ENCODE peak calls at places on chromosomes 1 and 21, in nine cellular contexts. J, D, T, Q, R, V, C, E and Y are unnamed samples. For H3K4me1, the result is how much of the 10 kb centered on the place peaks cover.

GRCh38 chr1:47643506-47644215 is 205.8 kb downstream of the FOXD2 start:
- DNase-seq in J (no peak), D (no peak), T (no peak), Q (no peak), R (no peak), V (no peak), C (no peak), E (no peak), Y (no peak)

GRCh38 chr1:16076003-16076870 is 2.8 kb upstream of the FAM131C start:
- DNase-seq in J (no peak), D (peak), T (no peak), Q (no peak), R (no peak), V (peak), C (no peak), E (peak), Y (no peak)

GRCh38 chr1:189970331-189971230 is 507.1 kb downstream of the BRINP3 start:
- DNase-seq in J (no peak), D (no peak), T (no peak), Q (no peak), R (no peak), V (no peak), C (no peak), E (no peak), Y (no peak)

GRCh38 chr21:45282283-45283018 is 5.2 kb downstream of the POFUT2 start:
- DNase-seq in J (no peak), D (no peak), T (no peak), Q (peak), R (peak), V (no peak), C (peak), E (no peak), Y (no peak)

GRCh38 chr1:226498690-226499008 is 49.9 kb upstream of the STUM start:
- DNase-seq in J (no peak), D (no peak), T (no peak), Q (no peak), R (no peak), V (no peak), C (no peak), E (no peak), Y (no peak)

GRCh38 chr1:210633140-210633539 is 304.4 kb downstream of the HHAT start:
- DNase-seq in J (no peak), D (no peak), T (no peak), Q (no peak), R (no peak), V (no peak), C (no peak), E (no peak), Y (no peak)

GRCh38 chr1:66944330-66945274 is 19.8 kb downstream of the MIER1 start:
- DNase-seq in J (peak), D (no peak), T (no peak), Q (no peak), R (no peak), V (peak), C (no peak), E (peak), Y (no peak)

GRCh38 chr1:80417651-80418050 is 1383.1 kb upstream of the ADGRL2 start:
- DNase-seq in J (no peak), D (no peak), T (no peak), Q (no peak), R (no peak), V (no peak), C (no peak), E (peak), Y (no peak)

GRCh38 chr1:33365560-33365997 is 44.7 kb upstream of the A3GALT2 start:
- DNase-seq in J (no peak), D (peak), T (no peak), Q (no peak), R (no peak), V (no peak), C (no peak), E (peak), Y (no peak)

GRCh38 chr1:160952129-160952510 is 2.5 kb downstream of the ITLN2 start:
- DNase-seq in J (no peak), D (no peak), T (no peak), Q (no peak), R (no peak), V (no peak), C (no peak), E (no peak), Y (no peak)

GRCh38 chr1:213287987-213288386 is 236.9 kb downstream of the RPS6KC1 start:
- DNase-seq in J (no peak), D (no peak), T (no peak), Q (no peak), R (no peak), V (no peak), C (no peak), E (no peak), Y (no peak)

GRCh38 chr1:164735315-164736052 is 176.5 kb downstream of the PBX1 start:
- DNase-seq in J (no peak), D (no peak), T (no peak), Q (no peak), R (no peak), V (peak), C (no peak), E (peak), Y (no peak)

GRCh38 chr1:235783148-235783776 is 83.4 kb downstream of the LYST start:
- DNase-seq in J (no peak), D (no peak), T (no peak), Q (no peak), R (no peak), V (peak), C (no peak), E (peak), Y (no peak)

GRCh38 chr1:36653850-36654249 is 171.1 kb upstream of the CSF3R start:
- DNase-seq in J (peak), D (no peak), T (no peak), Q (no peak), R (no peak), V (peak), C (no peak), E (peak), Y (peak)

GRCh38 chr1:247539214-247539613 is 3.0 kb upstream of the OR2C3 start:
- DNase-seq in J (no peak), D (no peak), T (no peak), Q (no peak), R (no peak), V (no peak), C (no peak), E (no peak), Y (no peak)

GRCh38 chr1:217627431-217627830 is 3.5 kb downstream of the GPATCH2 start:
- DNase-seq in J (peak), D (no peak), T (no peak), Q (no peak), R (no peak), V (no peak), C (no peak), E (no peak), Y (no peak)

GRCh38 chr1:171389176-171389575 is 75.2 kb downstream of the FMO4 start:
- DNase-seq in J (no peak), D (no peak), T (no peak), Q (no peak), R (no peak), V (no peak), C (no peak), E (peak), Y (no peak)

GRCh38 chr1:209652873-209653401 is 712 bp upstream of the LAMB3 start:
- DNase-seq in J (peak), D (peak), T (no peak), Q (peak), R (peak), V (peak), C (peak), E (peak), Y (peak)

GRCh38 chr1:151540982-151541377 is 871 bp downstream of the TUFT1 start:
- DNase-seq in J (peak), D (no peak), T (no peak), Q (no peak), R (no peak), V (no peak), C (no peak), E (no peak), Y (no peak)

GRCh38 chr1:68358439-68358838 is 91.3 kb downstream of the RPE65 start:
- DNase-seq in J (no peak), D (peak), T (no peak), Q (no peak), R (no peak), V (no peak), C (no peak), E (peak), Y (no peak)

GRCh38 chr1:204443871-204444581 is 32.4 kb upstream of the PPP1R15B start:
- DNase-seq in J (no peak), D (no peak), T (no peak), Q (no peak), R (no peak), V (no peak), C (no peak), E (no peak), Y (no peak)

GRCh38 chr1:150233359-150234308 is 2.3 kb downstream of the ANP32E start:
- DNase-seq in J (peak), D (no peak), T (no peak), Q (no peak), R (peak), V (peak), C (no peak), E (peak), Y (no peak)

GRCh38 chr1:15919316-15919715 is 56.6 kb downstream of the ZBTB17 start:
- DNase-seq in J (no peak), D (no peak), T (no peak), Q (no peak), R (no peak), V (no peak), C (no peak), E (peak), Y (no peak)

GRCh38 chr1:26900815-26901511 is 696 bp upstream of the GPATCH3 start:
- DNase-seq in J (no peak), D (no peak), T (no peak), Q (no peak), R (no peak), V (no peak), C (no peak), E (no peak), Y (no peak)

GRCh38 chr1:161801955-161802354 is 35.8 kb downstream of the ATF6 start:
- DNase-seq in J (no peak), D (no peak), T (no peak), Q (no peak), R (no peak), V (no peak), C (no peak), E (no peak), Y (no peak)

GRCh38 chr1:68207129-68207689 is 25.1 kb downstream of the WLS start:
- DNase-seq in J (no peak), D (no peak), T (no peak), Q (no peak), R (no peak), V (no peak), C (no peak), E (peak), Y (no peak)

GRCh38 chr1:94395748-94396309 is 22.4 kb upstream of the ABCD3 start:
- DNase-seq in J (no peak), D (no peak), T (no peak), Q (no peak), R (no peak), V (no peak), C (no peak), E (no peak), Y (no peak)

GRCh38 chr1:229844675-229845074 is 218.6 kb downstream of the URB2 start:
- DNase-seq in J (peak), D (no peak), T (no peak), Q (no peak), R (no peak), V (no peak), C (no peak), E (no peak), Y (peak)

GRCh38 chr1:177925006-177925405 is 44.9 kb downstream of the SEC16B start:
- DNase-seq in J (no peak), D (no peak), T (no peak), Q (no peak), R (no peak), V (no peak), C (no peak), E (peak), Y (no peak)

GRCh38 chr1:89630046-89630445 is 2.9 kb upstream of the LRRC8C start:
- DNase-seq in J (no peak), D (no peak), T (no peak), Q (no peak), R (no peak), V (no peak), C (no peak), E (no peak), Y (no peak)

GRCh38 chr1:89633103-89633744 is at the start of gene LRRC8C:
- DNase-seq in J (peak), D (peak), T (no peak), Q (peak), R (peak), V (peak), C (peak), E (peak), Y (no peak)

GRCh38 chr1:89633745-89634625 is 1.1 kb downstream of the LRRC8C start:
- DNase-seq in J (peak), D (peak), T (no peak), Q (no peak), R (no peak), V (peak), C (no peak), E (peak), Y (peak)

GRCh38 chr1:89631756-89632155 is 1.2 kb upstream of the LRRC8C start:
- DNase-seq in J (peak), D (no peak), T (no peak), Q (no peak), R (no peak), V (no peak), C (no peak), E (no peak), Y (no peak)

DNA sequence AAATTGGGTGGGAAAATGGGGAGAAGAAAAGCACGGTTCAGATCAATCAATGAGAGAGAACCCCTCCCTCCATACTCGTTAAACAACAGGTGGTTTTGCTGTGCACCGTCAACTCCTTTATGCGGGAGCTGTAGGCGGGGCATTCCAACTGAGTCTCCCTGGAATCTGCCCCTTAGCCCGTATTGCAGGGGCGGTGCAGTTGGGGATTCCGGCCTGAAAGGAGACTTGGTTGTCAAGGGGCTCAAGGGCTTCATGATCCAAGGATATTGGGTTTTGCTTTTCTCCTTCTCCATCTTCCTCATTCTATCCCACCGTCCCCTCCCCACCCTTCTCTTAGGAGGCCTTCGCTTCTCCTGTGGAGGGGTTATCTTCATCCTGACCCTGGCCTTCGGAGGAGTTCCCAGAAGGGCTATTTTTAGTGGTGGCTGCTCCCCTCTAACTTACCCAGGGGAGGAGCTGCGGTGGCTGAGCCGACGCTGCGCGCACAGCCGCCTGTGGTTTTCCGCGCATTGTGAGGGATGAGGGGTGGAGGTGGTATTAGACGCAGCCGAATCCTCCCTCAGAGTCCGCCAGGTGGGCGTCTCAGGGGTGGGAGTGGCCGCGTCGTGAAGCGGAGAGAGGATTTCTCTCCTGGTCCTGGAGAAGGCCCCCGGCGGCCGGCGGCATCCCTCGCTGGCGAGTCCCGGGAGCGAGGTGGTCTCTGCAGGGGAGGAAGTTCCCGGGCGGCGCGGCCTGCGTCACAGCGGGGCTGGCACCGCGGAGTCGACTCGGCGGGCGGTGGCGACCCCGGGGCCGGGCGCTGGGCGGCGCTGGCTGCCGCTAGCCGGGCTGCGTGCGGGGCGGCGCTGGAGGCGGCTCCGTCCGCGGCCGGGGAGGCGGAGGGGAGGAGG is 462 bp upstream of the LRRC8C start:
- DNase-seq in J (peak), D (peak), T (peak), Q (peak), R (peak), V (peak), C (peak), E (peak), Y (peak)
- TF ChIP-seq CTCF in J (peak), D (no peak), T (peak), Q (peak), R (peak), V (peak), C (peak), E (peak), Y (peak)

GRCh38 chr1:19413999-19414398 is 71.3 kb downstream of the CAPZB start:
- DNase-seq in J (no peak), D (no peak), T (no peak), Q (no peak), R (no peak), V (no peak), C (no peak), E (no peak), Y (no peak)
- H3K4me1 ChIP-seq in J (under half), D (half or more), T (under half), Q (half or more), R (under half), V (under half), C (under half), E (under half), Y (under half)

GRCh38 chr1:98164508-98164907 is 243.7 kb upstream of the DPYD start:
- DNase-seq in J (no peak), D (no peak), T (no peak), Q (no peak), R (no peak), V (no peak), C (no peak), E (no peak), Y (no peak)
- TF ChIP-seq CTCF in J (no peak), D (no peak), T (no peak), Q (no peak), R (no peak), V (no peak), C (no peak), E (no peak), Y (no peak)

GRCh38 chr1:242002528-242002927 is 3.6 kb upstream of the MAP1LC3C start:
- DNase-seq in J (no peak), D (no peak), T (no peak), Q (no peak), R (no peak), V (no peak), C (no peak), E (no peak), Y (no peak)

GRCh38 chr1:241997401-241997800 is 1.5 kb downstream of the MAP1LC3C start:
- DNase-seq in J (no peak), D (no peak), T (no peak), Q (no peak), R (no peak), V (no peak), C (no peak), E (no peak), Y (no peak)

GRCh38 chr1:242002072-242002471 is 3.2 kb upstream of the MAP1LC3C start:
- DNase-seq in J (no peak), D (no peak), T (no peak), Q (no peak), R (no peak), V (no peak), C (no peak), E (no peak), Y (no peak)

GRCh38 chr1:241998950-241999495 is at the start of gene MAP1LC3C:
- DNase-seq in J (no peak), D (no peak), T (no peak), Q (no peak), R (no peak), V (no peak), C (no peak), E (no peak), Y (no peak)

GRCh38 chr1:241998412-241998921 is 431 bp downstream of the MAP1LC3C start:
- DNase-seq in J (peak), D (peak), T (peak), Q (peak), R (peak), V (peak), C (peak), E (peak), Y (no peak)
- H3K4me1 ChIP-seq in J (under half), D (under half), T (under half), Q (under half), R (under half), V (under half), C (under half), E (under half), Y (under half)